ENCODE peak calls at places on chromosomes 7 and 10, in six cellular contexts. A, M, R, O, K and S are unnamed samples.

GRCh38 chr7:32410545-32410944 is 79.6 kb downstream of the LSM5 start:
- DNase-seq in R (no peak), K (no peak), A (no peak), M (no peak), O (no peak), S (no peak)

GRCh38 chr7:45578467-45578866 is 4.3 kb downstream of the ADCY1 start:
- DNase-seq in K (no peak), M (no peak), R (no peak), A (peak), O (no peak), S (no peak)

GRCh38 chr7:46391215-46391614 is 470.1 kb upstream of the IGFBP3 start:
- DNase-seq in R (no peak), M (no peak), K (no peak), O (peak), A (no peak), S (no peak)

GRCh38 chr7:43872401-43873165 is 3.3 kb upstream of the MRPS24 start:
- DNase-seq in A (peak), M (no peak), O (peak), R (no peak), K (peak), S (no peak)

GRCh38 chr7:108114117-108114841 is 15.9 kb downstream of the LAMB4 start:
- DNase-seq in K (no peak), M (no peak), A (no peak), R (no peak), O (no peak), S (no peak)

GRCh38 chr7:132424821-132425739 is 151.2 kb downstream of the PLXNA4 start:
- DNase-seq in O (no peak), M (no peak), K (no peak), A (peak), R (no peak), S (no peak)

GRCh38 chr10:126068357-126068756 is 172.0 kb downstream of the FANK1 start:
- DNase-seq in O (no peak), K (no peak), A (no peak), M (no peak), R (no peak), S (no peak)

GRCh38 chr7:4266270-4267040 is 415.6 kb upstream of the FOXK1 start:
- DNase-seq in A (peak), K (no peak), O (no peak), R (no peak), M (no peak), S (peak)

DNA sequence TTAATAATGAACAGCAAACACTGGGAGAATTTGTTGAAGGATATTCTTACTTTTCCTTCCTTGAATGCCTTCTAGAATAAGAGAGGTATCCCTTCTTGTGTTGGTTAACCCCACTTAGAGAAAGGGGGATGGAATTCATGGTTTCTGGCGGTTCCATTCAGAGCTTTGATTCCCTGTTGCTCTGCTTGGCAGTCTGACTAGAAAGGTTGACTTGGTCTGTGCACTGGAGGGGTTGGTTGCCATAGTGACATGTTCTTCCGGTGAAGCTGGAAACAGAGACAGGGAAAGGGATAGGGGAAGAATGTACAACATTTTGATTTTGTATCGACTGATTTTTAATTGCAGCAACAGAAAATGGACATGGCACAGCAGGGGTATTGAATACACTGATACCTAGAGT is 2.5 kb downstream of the TMEM178B start:
- DNase-seq in R (no peak), M (peak), O (no peak), A (no peak), K (no peak), S (no peak)
- H3K4me3 ChIP-seq in R (no peak), M (no peak), O (no peak), A (no peak), K (no peak), S (no peak)

DNA sequence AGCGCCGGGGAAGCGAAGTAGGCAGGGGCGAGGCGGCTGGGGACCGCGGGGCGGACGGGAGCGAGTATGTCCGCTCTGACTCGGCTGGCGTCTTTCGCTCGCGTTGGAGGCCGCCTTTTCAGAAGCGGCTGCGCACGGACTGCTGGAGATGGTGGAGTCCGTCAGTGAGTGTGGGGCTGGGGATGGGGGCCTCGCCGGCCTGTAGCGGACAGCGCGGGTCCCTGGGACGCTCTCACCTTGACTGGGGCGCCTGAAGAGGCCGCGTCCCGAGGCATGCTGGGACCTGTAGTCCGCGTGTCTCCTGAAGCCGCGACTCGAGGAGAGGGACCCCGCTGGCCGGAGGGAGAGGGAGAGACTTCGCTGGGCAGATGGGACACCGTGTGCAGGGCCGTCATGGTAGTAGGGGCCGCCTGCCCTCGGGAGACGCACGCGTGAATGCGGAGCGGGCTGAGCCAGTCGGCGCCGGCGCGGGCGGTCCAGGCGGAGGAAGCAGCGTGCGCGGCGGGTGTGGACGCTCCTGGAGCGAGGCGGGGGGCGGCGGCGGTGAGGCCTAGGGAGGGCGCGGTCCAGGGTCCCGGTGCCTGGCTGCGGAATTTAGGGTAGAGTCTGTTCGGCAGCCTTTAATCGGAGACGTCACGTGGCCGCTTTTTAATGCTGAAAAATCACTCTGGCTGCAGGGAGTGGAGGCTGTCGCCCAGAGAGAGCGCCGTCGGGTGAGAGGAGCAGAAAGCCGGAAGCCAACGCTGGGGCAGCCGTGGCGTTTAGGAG is at the start of gene NDUFB2:
- DNase-seq in A (peak), K (peak), O (no peak), R (peak), M (peak), S (peak)
- TF ChIP-seq POLR2A in A (peak), K (peak), O (peak), R (peak), M (peak), S (no peak)

GRCh38 chr10:86372119-86372784 is 5.7 kb upstream of the GRID1 start:
- DNase-seq in O (peak), R (no peak), A (peak), M (no peak), K (no peak), S (no peak)

GRCh38 chr10:86373251-86373650 is 6.7 kb upstream of the GRID1 start:
- DNase-seq in K (no peak), R (no peak), M (no peak), A (no peak), O (peak), S (no peak)

GRCh38 chr10:86371116-86371515 is 4.5 kb upstream of the GRID1 start:
- DNase-seq in K (no peak), A (peak), O (no peak), M (no peak), R (no peak), S (no peak)

GRCh38 chr10:86372785-86373239 is 6.2 kb upstream of the GRID1 start:
- DNase-seq in K (no peak), R (peak), A (peak), O (peak), M (no peak), S (peak)

GRCh38 chr10:86371691-86372090 is 5.1 kb upstream of the GRID1 start:
- DNase-seq in O (peak), M (no peak), A (peak), R (no peak), K (no peak), S (no peak)
- H3K27ac ChIP-seq in O (no peak), M (no peak), A (no peak), R (no peak), K (no peak), S (no peak)

GRCh38 chr7:36291387-36292316 is 98.0 kb upstream of the ANLN start:
- DNase-seq in R (peak), O (peak), M (peak), K (peak), A (peak), S (no peak)
- H3K4me3 ChIP-seq in R (peak), O (peak), M (no peak), K (no peak), A (no peak), S (peak)

GRCh38 chr10:46030091-46030937 is at the start of gene NCOA4:
- DNase-seq in K (peak), R (peak), A (peak), M (peak), O (peak), S (no peak)
- TF ChIP-seq POLR2A in K (peak), R (peak), A (no peak), M (peak), O (peak), S (no peak)

GRCh38 chr10:91298224-91298862 is 77.9 kb downstream of the PCGF5 start:
- DNase-seq in O (peak), K (peak), M (peak), A (peak), R (peak), S (no peak)
- H3K27ac ChIP-seq in O (no peak), K (no peak), M (no peak), A (no peak), R (no peak), S (peak)

DNA sequence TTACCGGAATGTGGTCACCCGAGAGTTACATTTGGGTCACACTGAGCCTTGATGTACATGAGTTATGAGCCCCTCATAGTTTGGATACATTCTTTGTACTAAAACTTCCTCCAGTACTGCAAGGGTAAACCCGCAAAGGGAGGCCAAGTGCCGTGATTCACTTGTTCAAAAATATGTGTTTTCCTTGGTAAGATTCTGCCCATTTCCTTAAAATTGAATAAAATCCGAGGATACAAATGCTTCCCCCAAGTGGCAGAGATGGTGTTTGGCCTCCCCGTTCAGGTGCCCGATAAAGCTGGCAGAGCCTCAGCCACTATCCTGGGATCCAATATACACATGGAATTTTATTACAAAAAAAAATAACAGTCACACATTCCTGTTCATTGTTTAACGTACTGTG is 268.3 kb downstream of the DIP2C start:
- DNase-seq in O (no peak), R (no peak), M (no peak), K (no peak), A (no peak), S (no peak)
- H3K4me3 ChIP-seq in O (no peak), R (no peak), M (no peak), K (no peak), A (no peak), S (no peak)

DNA sequence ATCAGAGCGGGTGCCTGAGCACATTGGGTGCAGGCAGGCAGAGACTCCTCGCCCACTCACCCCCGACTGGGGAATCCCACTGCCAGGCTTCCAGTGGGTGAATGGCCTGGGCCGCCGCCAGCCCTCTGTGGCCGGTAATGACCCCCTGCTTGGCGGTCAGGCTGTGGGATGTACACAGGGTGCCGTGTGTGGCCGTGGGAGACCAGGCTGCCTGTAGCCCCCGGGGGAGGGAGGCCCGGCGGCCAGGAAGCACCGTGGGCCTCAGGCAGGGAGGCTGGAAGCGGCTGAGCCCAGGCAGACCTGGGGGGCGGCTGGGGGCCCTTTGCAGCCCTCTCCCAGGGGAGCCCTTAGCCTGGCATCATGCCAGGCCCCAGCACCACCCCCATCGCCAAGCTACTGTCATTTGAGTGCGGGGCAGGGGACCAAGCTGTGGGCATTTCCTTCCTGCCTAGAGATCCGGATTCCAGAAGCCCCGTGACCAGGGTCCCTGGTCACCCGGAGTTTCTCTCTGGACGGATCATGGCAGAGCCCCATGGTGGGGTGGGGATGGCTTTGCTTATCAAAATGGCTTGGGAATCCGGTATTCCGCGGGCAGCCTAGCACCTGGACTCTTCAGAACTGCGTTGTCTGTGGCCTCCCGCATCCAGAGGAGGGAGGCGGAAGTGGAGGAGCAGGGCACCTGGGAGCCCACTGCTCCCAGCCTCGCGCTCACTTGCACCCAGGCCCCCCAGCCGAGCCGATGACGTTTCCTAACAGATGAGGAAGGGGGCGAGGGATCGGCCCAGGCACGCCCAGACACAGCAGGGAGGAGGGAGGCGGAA is 1.1 kb downstream of the TTYH3 start:
- DNase-seq in A (peak), R (peak), M (peak), O (peak), K (peak), S (no peak)
- TF ChIP-seq POLR2A in A (no peak), R (peak), M (peak), O (no peak), K (peak), S (peak)